ENCODE peak calls at places on chromosomes 3 and 15, in six cellular contexts. Z is NCI-H1436, V is COLO829, E is A549, W is H54, I is foreskin fibroblast. O is an unnamed sample.

GRCh38 chr3:10182950-10183349 is 18.2 kb downstream of the IRAK2 start:
- DNase-seq in Z (no peak), V (no peak), E (no peak), W (no peak), I (no peak), O (no peak)

GRCh38 chr15:37880009-37880834 is 54.2 kb upstream of the TMCO5A start:
- DNase-seq in Z (peak), V (peak), E (peak), W (no peak), I (peak), O (no peak)

GRCh38 chr3:70702132-70702531 is 389.7 kb upstream of the MDFIC2 start:
- DNase-seq in Z (no peak), V (no peak), E (no peak), W (no peak), I (no peak), O (no peak)

GRCh38 chr3:141436180-141436579 is 50.6 kb upstream of the RASA2 start:
- DNase-seq in Z (no peak), V (no peak), E (no peak), W (no peak), I (no peak), O (no peak)

GRCh38 chr15:64524778-64525177 is 64.4 kb downstream of the ZNF609 start:
- DNase-seq in Z (no peak), V (peak), E (no peak), W (no peak), I (no peak), O (no peak)

GRCh38 chr15:65177901-65178300 is 7.2 kb downstream of the CLPX start:
- DNase-seq in Z (no peak), V (no peak), E (no peak), W (no peak), I (no peak), O (no peak)

GRCh38 chr3:158771982-158772381 is 29.9 kb upstream of the MFSD1 start:
- DNase-seq in Z (no peak), V (peak), E (no peak), W (no peak), I (no peak), O (no peak)

GRCh38 chr3:136905549-136905948 is 43.5 kb downstream of the NCK1 start:
- DNase-seq in Z (no peak), V (no peak), E (no peak), W (no peak), I (no peak), O (no peak)

GRCh38 chr3:49804141-49805041 is 1.3 kb downstream of the INKA1 start:
- DNase-seq in Z (no peak), V (no peak), E (no peak), W (no peak), I (no peak), O (no peak)

GRCh38 chr3:184384856-184385422 is 5.1 kb downstream of the CHRD start:
- DNase-seq in Z (no peak), V (no peak), E (no peak), W (no peak), I (no peak), O (no peak)

GRCh38 chr3:114624047-114624445 is 330.2 kb downstream of the TIGIT start:
- DNase-seq in Z (no peak), V (no peak), E (no peak), W (no peak), I (peak), O (no peak)

GRCh38 chr3:70849911-70850699 is 537.7 kb upstream of the MDFIC2 start:
- DNase-seq in Z (no peak), V (peak), E (peak), W (peak), I (peak), O (peak)

GRCh38 chr3:172089250-172089649 is 49.9 kb downstream of the FNDC3B start:
- DNase-seq in Z (no peak), V (no peak), E (no peak), W (no peak), I (peak), O (no peak)

GRCh38 chr15:40112789-40113188 is 4.1 kb upstream of the BMF start:
- DNase-seq in Z (no peak), V (no peak), E (no peak), W (no peak), I (no peak), O (no peak)

O was measured in Panc1.